ENCODE peak calls at places on chromosome 5, in nine cellular contexts. F, O, L, T, S, D, K, W and C are unnamed samples.
A peak's percentile ranks its signal among the peaks of the same experiment; 100 is the strongest.

GRCh38 chr5:6504677-6505414 is 56.2 kb downstream of the UBE2QL1 start:
- DNase-seq in O (peak; percentile 11), F (no peak), L (no peak), K (no peak), S (no peak), D (no peak), W (peak; percentile 20), T (no peak), C (no peak)

GRCh38 chr5:160656961-160657570 is 194.9 kb downstream of the ATP10B start:
- DNase-seq in F (no peak), K (no peak), O (no peak), D (no peak), S (no peak), T (no peak), W (no peak), L (no peak), C (no peak)

GRCh38 chr5:173310861-173311515 is 17.2 kb downstream of the STC2 start:
- DNase-seq in L (no peak), W (no peak), T (no peak), D (no peak), O (no peak), F (no peak), S (no peak), K (no peak), C (no peak)

GRCh38 chr5:161966544-161966943 is 101.0 kb upstream of the GABRG2 start:
- DNase-seq in D (no peak), S (peak; percentile 3), K (no peak), O (peak; percentile 6), W (peak; percentile 19), T (no peak), L (peak; percentile 1), F (no peak), C (no peak)

GRCh38 chr5:170571885-170572284 is 68.1 kb downstream of the KCNIP1 start:
- DNase-seq in D (peak; percentile 11), L (no peak), K (no peak), W (no peak), T (no peak), O (no peak), F (no peak), S (no peak), C (no peak)

GRCh38 chr5:133396187-133396621 is 216.1 kb downstream of the FSTL4 start:
- DNase-seq in L (no peak), S (no peak), W (no peak), K (peak; percentile 47), D (no peak), F (no peak), T (no peak), O (no peak), C (no peak)

GRCh38 chr5:40396312-40396711 is 283.4 kb upstream of the PTGER4 start:
- DNase-seq in D (no peak), F (no peak), K (no peak), W (no peak), S (no peak), L (no peak), T (no peak), O (no peak), C (no peak)

GRCh38 chr5:81427566-81427965 is 33.6 kb upstream of the ACOT12 start:
- DNase-seq in K (no peak), O (no peak), L (no peak), D (no peak), W (no peak), T (no peak), F (no peak), S (no peak), C (no peak)

GRCh38 chr5:60287174-60287771 is 393.7 kb upstream of the PDE4D start:
- DNase-seq in S (peak; percentile 69), L (peak; percentile 46), W (peak; percentile 96), T (no peak), F (peak; percentile 47), O (peak; percentile 88), K (peak; percentile 73), D (peak; percentile 62), C (peak; percentile 75)

GRCh38 chr5:81165493-81166119 is 67.5 kb upstream of the CKMT2 start:
- DNase-seq in K (peak; percentile 80), D (peak; percentile 51), W (peak; percentile 58), S (peak; percentile 67), O (peak; percentile 71), L (peak; percentile 72), F (peak; percentile 38), T (no peak), C (peak; percentile 52)

GRCh38 chr5:14257995-14258403 is 114.9 kb downstream of the TRIO start:
- DNase-seq in T (peak; percentile 81), O (no peak), F (no peak), S (no peak), L (no peak), W (no peak), D (no peak), K (no peak), C (no peak)

GRCh38 chr5:143374496-143375217 is 28.8 kb downstream of the NR3C1 start:
- DNase-seq in L (no peak), K (no peak), S (no peak), D (no peak), T (no peak), F (no peak), W (no peak), O (no peak), C (no peak)

GRCh38 chr5:143372187-143372829 is 31.2 kb downstream of the NR3C1 start:
- DNase-seq in L (no peak), O (no peak), F (no peak), D (no peak), W (no peak), K (no peak), T (no peak), S (no peak), C (no peak)

GRCh38 chr5:143376195-143376772 is 27.2 kb downstream of the NR3C1 start:
- DNase-seq in L (no peak), F (no peak), S (no peak), W (no peak), T (no peak), O (no peak), D (no peak), K (no peak), C (no peak)

DNA sequence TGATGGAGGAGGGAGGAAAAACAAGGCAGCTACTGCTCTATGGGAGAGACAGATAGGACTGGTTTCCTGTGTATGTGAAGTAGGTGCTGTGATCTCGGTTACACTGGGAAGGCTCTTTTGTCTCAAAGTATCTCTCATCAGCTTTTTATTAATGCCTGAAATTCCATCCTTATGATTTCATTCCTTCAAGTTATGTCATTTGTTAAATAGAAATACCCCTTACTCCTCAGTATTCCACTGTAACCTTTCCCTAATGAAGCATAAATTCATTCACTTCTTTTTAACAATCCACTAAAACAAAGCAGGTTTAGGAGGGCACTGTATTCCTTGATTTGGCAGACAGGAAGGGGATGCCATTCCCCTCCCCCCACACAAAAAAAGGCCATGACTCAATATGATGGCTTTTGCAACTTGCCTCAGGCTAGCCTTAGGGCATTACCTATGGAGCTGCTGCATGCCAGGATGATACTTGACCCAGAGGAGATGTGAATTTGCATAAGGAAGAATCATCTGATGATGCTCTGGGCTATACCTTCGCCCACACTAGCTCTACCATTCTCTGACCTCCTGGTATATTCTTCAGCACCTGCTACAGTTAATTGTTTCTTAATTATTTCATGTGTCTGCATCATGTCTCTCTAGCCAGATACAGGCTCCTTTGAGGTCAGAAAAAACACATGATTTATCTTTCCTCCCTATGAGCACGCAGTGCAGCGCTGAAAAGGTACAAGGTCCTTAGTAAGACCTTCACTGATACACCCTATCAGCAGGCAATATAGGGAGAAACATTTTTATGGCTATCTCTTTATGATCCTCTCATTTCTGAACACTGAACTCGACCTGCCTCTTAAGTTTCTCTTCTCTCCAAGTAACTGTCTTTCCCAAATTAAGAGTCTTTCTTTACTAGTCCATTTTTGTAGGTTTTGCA is 26.3 kb downstream of the NR3C1 start:
- DNase-seq in W (peak; percentile 22), D (peak; percentile 34), F (peak; percentile 80), S (no peak), L (no peak), T (no peak), O (peak; percentile 64), K (peak; percentile 19), C (peak; percentile 7)
- TF ChIP-seq MAX in W (no peak), D (no peak), F (no peak), S (no peak), L (no peak), T (no peak), O (no peak), K (no peak), C (no peak)

DNA sequence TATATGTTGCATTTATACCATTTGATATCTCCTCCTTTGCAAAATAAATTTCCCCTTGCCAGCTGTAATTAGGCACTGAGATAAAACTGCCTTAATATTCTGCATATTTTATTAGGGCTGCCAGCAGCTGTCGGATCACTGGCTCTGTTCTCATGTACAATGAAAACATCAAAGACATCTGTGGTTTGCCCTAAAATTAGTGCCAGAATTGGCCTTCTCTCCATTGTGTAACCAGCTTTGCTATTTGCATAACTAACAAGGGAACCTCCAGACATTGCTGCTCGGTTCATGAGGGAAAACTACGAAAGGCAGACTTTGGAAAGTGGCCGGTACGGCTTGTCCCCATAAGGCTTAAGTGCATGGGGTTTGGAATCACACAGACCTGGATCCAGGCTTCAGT is 45.5 kb upstream of the KIF2A start:
- DNase-seq in T (no peak), W (no peak), D (no peak), F (no peak), L (no peak), O (no peak), K (no peak), S (no peak), C (no peak)
- TF ChIP-seq CTCF in T (no peak), W (no peak), D (no peak), F (no peak), L (no peak), O (no peak), K (no peak), S (no peak), C (no peak)

DNA sequence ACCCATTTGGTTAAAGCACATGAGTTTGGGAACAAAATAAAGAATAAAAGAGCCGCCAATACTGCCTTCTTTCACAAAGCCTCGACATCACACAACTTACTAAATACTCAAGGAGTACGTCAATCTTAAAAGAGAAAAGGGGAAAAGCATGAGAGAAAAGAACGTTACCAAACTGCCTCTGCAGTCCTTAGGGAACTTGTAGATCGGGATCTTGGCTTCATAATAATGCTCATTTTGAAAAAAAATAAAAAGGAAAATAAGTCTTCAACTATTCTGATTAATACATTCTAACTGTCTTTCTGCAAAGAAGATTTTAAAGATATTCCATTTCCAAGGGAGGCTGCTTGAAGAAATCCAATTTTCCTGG is 618.4 kb downstream of the PDE4D start:
- DNase-seq in K (no peak), D (no peak), O (peak; percentile 48), L (no peak), F (no peak), W (no peak), T (no peak), S (no peak), C (no peak)
- TF ChIP-seq MAX in K (no peak), D (no peak), O (no peak), L (no peak), F (no peak), W (no peak), T (no peak), S (no peak), C (no peak)

DNA sequence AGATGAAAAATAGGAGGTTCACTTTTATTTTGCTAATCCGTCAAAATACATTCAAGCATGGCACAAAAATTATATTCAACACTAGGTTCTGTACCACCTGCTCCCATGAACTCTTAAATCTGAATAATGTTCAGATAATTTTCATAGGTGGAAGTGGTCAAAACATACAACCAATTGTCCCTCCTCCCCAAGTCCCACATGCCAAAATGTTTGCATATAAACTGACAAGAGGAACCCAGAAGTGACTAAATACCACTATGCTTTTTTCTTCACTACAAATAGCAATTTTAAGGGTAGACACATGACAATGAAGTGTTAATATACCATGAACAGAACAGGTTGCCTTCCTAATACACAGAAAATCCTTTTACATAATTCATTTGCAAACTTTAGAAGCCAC is 3.7 kb downstream of the HNRNPA0 start:
- DNase-seq in O (no peak), W (no peak), S (no peak), T (no peak), K (no peak), D (no peak), F (no peak), L (no peak), C (no peak)
- TF ChIP-seq CTCF in O (no peak), W (no peak), S (no peak), T (no peak), K (no peak), D (no peak), F (no peak), L (no peak), C (no peak)